ENCODE peak calls at places on chromosomes 1 and 21, in eight cellular contexts. B is AG08395; K is GM04503; I is posterior cingulate gyrus; Q is RPMI7951; R is activated T-helper 9 cell treated with anti-CD3 and anti-CD28 coated beads, Interleukin-2, amount 50 U/mL, for 16 hours; N is T follicular helper cell; C is midbrain. P is an unnamed sample.

GRCh38 chr1:116435806-116436486 is 62.9 kb downstream of the ATP1A1 start:
- DNase-seq in B (no peak), K (no peak), I (no peak), Q (no peak), R (no peak), N (no peak), C (no peak), P (no peak)

GRCh38 chr1:46169811-46170454 is 5.0 kb upstream of the TSPAN1 start:
- DNase-seq in B (no peak), K (no peak), I (no peak), Q (no peak), R (no peak), N (no peak), C (no peak), P (no peak)

GRCh38 chr1:70459502-70460225 is 48.6 kb downstream of the CTH start:
- DNase-seq in B (peak), K (no peak), I (no peak), Q (peak), R (no peak), N (no peak), C (no peak), P (no peak)

GRCh38 chr21:32463889-32464300 is 51.4 kb downstream of the EVA1C start:
- DNase-seq in B (peak), K (peak), I (no peak), Q (peak), R (no peak), N (no peak), C (no peak), P (no peak)

GRCh38 chr1:34369701-34370455 is 193.2 kb downstream of the C1orf94 start:
- DNase-seq in B (no peak), K (no peak), I (no peak), Q (no peak), R (no peak), N (no peak), C (no peak), P (no peak)

GRCh38 chr1:233549917-233550316 is 64.0 kb upstream of the KCNK1 start:
- DNase-seq in B (no peak), K (no peak), I (no peak), Q (no peak), R (no peak), N (no peak), C (no peak), P (no peak)

GRCh38 chr1:6614019-6614952 is 755 bp downstream of the PHF13 start:
- DNase-seq in B (peak), K (no peak), I (peak), Q (peak), R (peak), N (peak), C (peak), P (peak)

GRCh38 chr1:46094454-46094853 is 38.0 kb downstream of the PIK3R3 start:
- DNase-seq in B (no peak), K (no peak), I (no peak), Q (no peak), R (no peak), N (no peak), C (peak), P (no peak)

GRCh38 chr1:198497326-198498220 is 42.9 kb downstream of the ATP6V1G3 start:
- DNase-seq in B (no peak), K (peak), I (no peak), Q (peak), R (no peak), N (no peak), C (peak), P (no peak)

GRCh38 chr1:41497056-41497440 is 12.6 kb upstream of the EDN2 start:
- DNase-seq in B (no peak), K (no peak), I (no peak), Q (no peak), R (no peak), N (no peak), C (no peak), P (no peak)

GRCh38 chr1:152162826-152163463 is 3.9 kb upstream of the RPTN start:
- DNase-seq in B (peak), K (peak), I (no peak), Q (peak), R (no peak), N (no peak), C (no peak), P (no peak)

GRCh38 chr1:26225033-26225831 is 8.8 kb upstream of the CEP85 start:
- DNase-seq in B (peak), K (no peak), I (peak), Q (peak), R (peak), N (peak), C (peak), P (peak)

GRCh38 chr1:55052221-55053142 is 13.1 kb downstream of the PCSK9 start:
- DNase-seq in B (no peak), K (no peak), I (no peak), Q (no peak), R (no peak), N (no peak), C (no peak), P (no peak)

GRCh38 chr1:208475449-208475848 is 231.3 kb upstream of the PLXNA2 start:
- DNase-seq in B (no peak), K (no peak), I (no peak), Q (peak), R (no peak), N (no peak), C (no peak), P (peak)

P was measured in head of caudate nucleus.